ENCODE peak calls at places on chromosomes 7 and 10, in eight cellular contexts. E is hepatocyte, A is mammary epithelial cell, P is fibroblast of lung, W is MM.1S, K is astrocyte, L is mesendoderm, J is neuronal stem cell. S is an unnamed sample.

GRCh38 chr10:4804505-4804904 is 21.5 kb upstream of the AKR1E2 start:
- DNase-seq in E (no peak), A (no peak), P (peak), W (no peak), K (peak), L (no peak), J (no peak), S (peak)

GRCh38 chr7:85285502-85285901 is 98.6 kb upstream of the SEMA3D start:
- DNase-seq in E (no peak), A (no peak), P (no peak), W (no peak), K (no peak), L (no peak), J (no peak), S (no peak)

GRCh38 chr10:124025638-124026336 is 67.6 kb downstream of the CHST15 start:
- DNase-seq in E (peak), A (no peak), P (peak), W (no peak), K (no peak), L (peak), J (no peak), S (peak)

GRCh38 chr7:135602304-135602703 is 44.6 kb downstream of the NUP205 start:
- DNase-seq in E (no peak), A (peak), P (peak), W (no peak), K (peak), L (peak), J (no peak), S (peak)

GRCh38 chr10:129758591-129759021 is 205.5 kb downstream of the EBF3 start:
- DNase-seq in E (no peak), A (no peak), P (no peak), W (no peak), K (no peak), L (no peak), J (no peak), S (no peak)

GRCh38 chr7:50793115-50793946 is 10.6 kb upstream of the GRB10 start:
- DNase-seq in E (peak), A (no peak), P (peak), W (peak), K (no peak), L (peak), J (peak), S (peak)

GRCh38 chr7:148547946-148548345 is 42.6 kb upstream of the C7orf33 start:
- DNase-seq in E (no peak), A (no peak), P (no peak), W (peak), K (no peak), L (no peak), J (no peak), S (no peak)

GRCh38 chr7:73528204-73528603 is 6.1 kb upstream of the BAZ1B start:
- DNase-seq in E (no peak), A (no peak), P (peak), W (no peak), K (no peak), L (no peak), J (no peak), S (no peak)

GRCh38 chr7:1172666-1173523 is 12.9 kb upstream of the ZFAND2A start:
- DNase-seq in E (no peak), A (no peak), P (no peak), W (no peak), K (no peak), L (no peak), J (no peak), S (no peak)

GRCh38 chr10:43360086-43360485 is 11.3 kb upstream of the FXYD4 start:
- DNase-seq in E (no peak), A (no peak), P (no peak), W (no peak), K (no peak), L (no peak), J (no peak), S (peak)

GRCh38 chr7:106535234-106536026 is 125.5 kb downstream of the CCDC71L start:
- DNase-seq in E (no peak), A (no peak), P (no peak), W (no peak), K (no peak), L (no peak), J (no peak), S (peak)

GRCh38 chr10:1896153-1896552 is 158.8 kb upstream of the ADARB2 start:
- DNase-seq in E (no peak), A (no peak), P (no peak), W (no peak), K (no peak), L (no peak), J (no peak), S (no peak)

GRCh38 chr10:71714055-71714454 is 5.5 kb downstream of the C10orf105 start:
- DNase-seq in E (no peak), A (no peak), P (no peak), W (no peak), K (no peak), L (no peak), J (no peak), S (peak)

GRCh38 chr7:7201583-7202374 is 19.4 kb downstream of the C1GALT1 start:
- DNase-seq in E (peak), A (peak), P (no peak), W (peak), K (no peak), L (peak), J (no peak), S (no peak)

GRCh38 chr10:20767028-20767427 is 130.1 kb downstream of the NEBL start:
- DNase-seq in E (no peak), A (peak), P (peak), W (no peak), K (peak), L (peak), J (no peak), S (peak)

GRCh38 chr10:92531132-92531531 is 42.8 kb downstream of the IDE start:
- DNase-seq in E (no peak), A (no peak), P (no peak), W (no peak), K (no peak), L (peak), J (no peak), S (no peak)

GRCh38 chr10:84026821-84027257 is 112.5 kb upstream of the GHITM start:
- DNase-seq in E (peak), A (no peak), P (peak), W (no peak), K (no peak), L (peak), J (peak), S (peak)

GRCh38 chr7:156430109-156430508 is 210.5 kb upstream of the RNF32 start:
- DNase-seq in E (no peak), A (no peak), P (no peak), W (no peak), K (no peak), L (no peak), J (no peak), S (no peak)

GRCh38 chr10:43076876-43077420 is at the start of gene RET:
- DNase-seq in E (peak), A (peak), P (no peak), W (no peak), K (no peak), L (peak), J (peak), S (peak)

GRCh38 chr7:127251458-127252379 is 1.0 kb downstream of the GRM8 start:
- DNase-seq in E (peak), A (peak), P (no peak), W (peak), K (no peak), L (peak), J (peak), S (peak)

GRCh38 chr7:114922652-114923402 is 933 bp downstream of the MDFIC start:
- DNase-seq in E (peak), A (peak), P (peak), W (peak), K (peak), L (peak), J (no peak), S (peak)

GRCh38 chr10:132554991-132555647 is 17.5 kb downstream of the INPP5A start:
- DNase-seq in E (no peak), A (no peak), P (no peak), W (no peak), K (no peak), L (no peak), J (no peak), S (no peak)

GRCh38 chr10:72800000-72800740 is 93.4 kb upstream of the OIT3 start:
- DNase-seq in E (no peak), A (no peak), P (peak), W (no peak), K (peak), L (peak), J (no peak), S (peak)

GRCh38 chr10:61618388-61618961 is 44.3 kb upstream of the CABCOCO1 start:
- DNase-seq in E (no peak), A (no peak), P (no peak), W (no peak), K (no peak), L (no peak), J (no peak), S (no peak)

GRCh38 chr10:38143587-38143986 is 49.5 kb downstream of the ZNF37A start:
- DNase-seq in E (no peak), A (no peak), P (no peak), W (no peak), K (no peak), L (no peak), J (no peak), S (peak)

GRCh38 chr7:132353902-132354301 is 222.4 kb downstream of the PLXNA4 start:
- DNase-seq in E (no peak), A (no peak), P (no peak), W (no peak), K (no peak), L (no peak), J (no peak), S (no peak)

GRCh38 chr7:1603346-1604211 is 33.7 kb upstream of the PSMG3 start:
- DNase-seq in E (no peak), A (no peak), P (no peak), W (no peak), K (no peak), L (no peak), J (no peak), S (no peak)

GRCh38 chr7:111107989-111108388 is 17.1 kb downstream of the LRRN3 start:
- DNase-seq in E (no peak), A (no peak), P (no peak), W (no peak), K (no peak), L (no peak), J (no peak), S (no peak)

GRCh38 chr7:111105269-111105668 is 14.3 kb downstream of the LRRN3 start:
- DNase-seq in E (no peak), A (no peak), P (no peak), W (no peak), K (no peak), L (no peak), J (no peak), S (no peak)

GRCh38 chr7:111107576-111107975 is 16.6 kb downstream of the LRRN3 start:
- DNase-seq in E (no peak), A (no peak), P (no peak), W (no peak), K (no peak), L (no peak), J (no peak), S (peak)

GRCh38 chr7:111104710-111105109 is 13.8 kb downstream of the LRRN3 start:
- DNase-seq in E (no peak), A (no peak), P (no peak), W (no peak), K (no peak), L (no peak), J (no peak), S (no peak)

DNA sequence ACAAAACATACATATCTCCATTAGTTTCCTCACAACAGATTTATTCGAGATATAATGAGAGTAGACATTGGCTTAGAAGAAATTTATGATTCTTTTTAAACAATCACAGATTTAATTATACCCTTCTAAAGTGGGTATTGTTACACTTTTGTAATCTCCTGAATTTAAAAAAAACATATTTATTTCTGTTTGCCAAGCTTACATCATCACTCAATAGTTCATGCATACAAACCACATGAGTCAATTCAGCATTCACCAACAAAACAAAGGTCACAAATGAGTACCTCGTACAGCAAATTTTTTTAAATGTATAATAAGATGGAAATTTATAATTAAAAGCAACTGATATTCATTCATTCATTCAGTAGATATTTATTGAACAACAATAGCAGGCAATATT is 17.6 kb downstream of the LRRN3 start:
- DNase-seq in E (no peak), A (peak), P (peak), W (no peak), K (peak), L (no peak), J (no peak), S (peak)
- H3K4me2 ChIP-seq in E (no peak), A (no peak), P (no peak), W (no peak), K (no peak), L (no peak), J (no peak), S (peak)

GRCh38 chr10:113322843-113323242 is 230.0 kb upstream of the HABP2 start:
- DNase-seq in E (no peak), A (no peak), P (no peak), W (no peak), K (no peak), L (no peak), J (no peak), S (no peak)

GRCh38 chr10:113320213-113320612 is 232.6 kb upstream of the HABP2 start:
- DNase-seq in E (no peak), A (no peak), P (no peak), W (no peak), K (no peak), L (no peak), J (no peak), S (no peak)

GRCh38 chr10:113326160-113327111 is 226.4 kb upstream of the HABP2 start:
- DNase-seq in E (peak), A (peak), P (peak), W (no peak), K (peak), L (peak), J (peak), S (peak)

GRCh38 chr10:113320980-113321379 is 231.9 kb upstream of the HABP2 start:
- DNase-seq in E (no peak), A (no peak), P (no peak), W (no peak), K (no peak), L (no peak), J (no peak), S (no peak)

GRCh38 chr10:113323985-113324384 is 228.9 kb upstream of the HABP2 start:
- DNase-seq in E (no peak), A (no peak), P (no peak), W (no peak), K (no peak), L (no peak), J (no peak), S (no peak)
- H3K4me2 ChIP-seq in E (no peak), A (no peak), P (no peak), W (no peak), K (no peak), L (no peak), J (no peak), S (no peak)

GRCh38 chr10:131230166-131230565 is 81.4 kb downstream of the TCERG1L start:
- DNase-seq in E (no peak), A (no peak), P (no peak), W (no peak), K (no peak), L (no peak), J (no peak), S (no peak)

GRCh38 chr10:131231323-131231964 is 80.1 kb downstream of the TCERG1L start:
- DNase-seq in E (no peak), A (no peak), P (no peak), W (no peak), K (no peak), L (no peak), J (no peak), S (no peak)

GRCh38 chr10:131233611-131234258 is 77.8 kb downstream of the TCERG1L start:
- DNase-seq in E (no peak), A (no peak), P (no peak), W (no peak), K (no peak), L (peak), J (no peak), S (no peak)

GRCh38 chr10:131231965-131232541 is 79.5 kb downstream of the TCERG1L start:
- DNase-seq in E (no peak), A (no peak), P (no peak), W (no peak), K (no peak), L (peak), J (no peak), S (no peak)

GRCh38 chr10:131230641-131231322 is 80.7 kb downstream of the TCERG1L start:
- DNase-seq in E (no peak), A (no peak), P (no peak), W (no peak), K (no peak), L (no peak), J (no peak), S (no peak)
- H3K4me2 ChIP-seq in E (no peak), A (no peak), P (no peak), W (no peak), K (no peak), L (no peak), J (no peak), S (no peak)

GRCh38 chr10:760622-761021 is 71.2 kb upstream of the DIP2C start:
- DNase-seq in E (no peak), A (no peak), P (no peak), W (no peak), K (no peak), L (no peak), J (no peak), S (no peak)
- H3K4me2 ChIP-seq in E (no peak), A (no peak), P (no peak), W (peak), K (no peak), L (no peak), J (no peak), S (no peak)

DNA sequence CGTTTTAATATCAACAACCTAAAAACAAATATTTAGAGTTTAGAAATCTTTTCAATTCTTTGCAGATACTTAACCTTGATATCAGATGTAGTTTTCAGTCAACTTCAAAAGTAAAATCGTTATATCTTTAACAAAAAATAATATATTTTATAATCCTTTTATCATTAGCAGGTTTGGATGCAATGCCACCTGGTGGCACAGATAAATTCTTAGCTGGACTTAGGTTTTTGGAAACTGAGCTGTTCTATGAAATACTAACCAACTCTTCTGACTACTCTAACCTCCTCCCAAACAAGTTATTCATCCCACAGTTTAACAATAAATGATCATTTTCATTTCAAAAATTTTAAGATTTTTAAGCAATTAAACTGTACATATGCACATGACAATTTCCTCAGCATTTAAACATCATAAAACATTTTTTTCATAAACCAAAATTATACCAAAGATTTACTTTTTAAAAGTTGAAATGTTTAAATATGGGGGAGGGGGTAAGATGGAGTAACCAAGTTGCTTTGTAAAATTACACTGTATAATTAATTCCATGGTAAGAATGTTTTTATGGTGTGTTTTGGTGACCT is 56.9 kb downstream of the HIBADH start:
- DNase-seq in E (peak), A (peak), P (peak), W (peak), K (peak), L (peak), J (no peak), S (peak)
- H3K4me2 ChIP-seq in E (peak), A (no peak), P (peak), W (no peak), K (peak), L (no peak), J (no peak), S (peak)

GRCh38 chr7:124799448-124799847 is 33.9 kb upstream of the GPR37 start:
- DNase-seq in E (no peak), A (no peak), P (no peak), W (peak), K (no peak), L (no peak), J (no peak), S (no peak)

GRCh38 chr7:124801330-124801895 is 35.8 kb upstream of the GPR37 start:
- DNase-seq in E (no peak), A (no peak), P (no peak), W (no peak), K (no peak), L (no peak), J (no peak), S (no peak)

GRCh38 chr7:124796771-124797170 is 31.2 kb upstream of the GPR37 start:
- DNase-seq in E (no peak), A (no peak), P (no peak), W (no peak), K (no peak), L (no peak), J (no peak), S (no peak)

GRCh38 chr7:124800386-124800785 is 34.8 kb upstream of the GPR37 start:
- DNase-seq in E (no peak), A (no peak), P (no peak), W (no peak), K (no peak), L (no peak), J (no peak), S (no peak)
- H3K4me2 ChIP-seq in E (no peak), A (no peak), P (no peak), W (no peak), K (no peak), L (no peak), J (no peak), S (no peak)

DNA sequence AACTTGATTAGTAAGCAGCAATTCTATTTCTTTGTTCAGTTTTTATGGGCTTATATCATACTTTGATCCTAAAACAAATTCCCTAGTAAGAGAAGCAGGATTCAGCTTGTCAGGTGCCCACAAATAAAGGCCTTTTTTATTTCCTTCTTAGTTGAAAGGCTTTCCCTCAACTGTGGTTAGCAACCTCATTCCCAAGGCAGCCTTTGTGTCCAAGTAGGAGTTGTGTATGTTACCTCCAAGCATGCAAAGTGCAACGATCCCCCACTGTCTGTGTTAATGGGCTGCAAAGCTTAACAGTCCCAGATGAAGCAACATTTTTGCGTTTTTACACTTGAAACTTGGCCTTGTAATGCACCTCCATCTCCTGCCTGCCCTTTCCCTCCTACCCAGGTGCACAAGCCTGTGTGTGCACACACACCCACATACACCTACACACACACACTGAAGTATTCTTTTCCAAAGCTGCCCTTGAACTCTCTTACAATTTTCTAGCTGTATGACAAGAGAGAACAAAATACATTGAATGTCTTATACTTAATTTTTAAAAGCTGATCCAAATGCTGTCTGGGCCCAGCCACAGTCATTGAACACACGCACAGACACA is 278.2 kb downstream of the SNX13 start:
- DNase-seq in E (no peak), A (peak), P (peak), W (no peak), K (peak), L (peak), J (no peak), S (peak)
- H3K4me2 ChIP-seq in E (no peak), A (peak), P (no peak), W (no peak), K (peak), L (no peak), J (no peak), S (peak)

GRCh38 chr7:10919923-10920322 is 53.7 kb upstream of the PHF14 start:
- DNase-seq in E (no peak), A (no peak), P (no peak), W (no peak), K (no peak), L (no peak), J (no peak), S (no peak)
- H3K4me2 ChIP-seq in E (no peak), A (no peak), P (no peak), W (no peak), K (no peak), L (no peak), J (no peak), S (no peak)